ENCODE peak calls at places on chromosomes 2 and 18, in six cellular contexts. A is smooth muscle cell of the brain vasculature, I is PC-3, X is glutamatergic neuron, Z is cardiac fibroblast, Q is neuronal stem cell. R is an unnamed sample.

GRCh38 chr2:152336103-152336853 is 1.3 kb downstream of the FMNL2 start:
- DNase-seq in X (peak), Z (peak), Q (peak), I (peak), A (no peak), R (no peak)

GRCh38 chr2:49714433-49714832 is 560.1 kb upstream of the FSHR start:
- DNase-seq in I (no peak), A (no peak), Q (no peak), X (no peak), Z (no peak), R (no peak)

GRCh38 chr2:133986881-133987793 is 266.7 kb upstream of the MGAT5 start:
- DNase-seq in X (no peak), Z (no peak), I (no peak), A (no peak), Q (no peak), R (no peak)

GRCh38 chr2:23412556-23413155 is 27.7 kb downstream of the KLHL29 start:
- DNase-seq in Q (no peak), A (no peak), I (peak), X (no peak), Z (peak), R (no peak)

GRCh38 chr2:173982918-173983317 is 17.7 kb upstream of the SP3 start:
- DNase-seq in X (no peak), A (peak), Z (peak), I (no peak), Q (no peak), R (no peak)

GRCh38 chr18:70329076-70329475 is 40.2 kb downstream of the SOCS6 start:
- DNase-seq in X (no peak), I (no peak), A (no peak), Q (no peak), Z (peak), R (no peak)

GRCh38 chr2:158745067-158745865 is 49.9 kb upstream of the DAPL1 start:
- DNase-seq in X (peak), Q (peak), I (peak), A (peak), Z (peak), R (no peak)

GRCh38 chr2:42010743-42011298 is 37.0 kb upstream of the PKDCC start:
- DNase-seq in Z (peak), I (peak), A (no peak), Q (no peak), X (no peak), R (no peak)

GRCh38 chr2:120772261-120772660 is 36.6 kb downstream of the GLI2 start:
- DNase-seq in A (peak), Z (no peak), Q (no peak), X (peak), I (no peak), R (no peak)

GRCh38 chr2:240598311-240598911 is 11.9 kb downstream of the CAPN10 start:
- DNase-seq in I (no peak), Q (no peak), A (no peak), Z (no peak), X (peak), R (no peak)

GRCh38 chr2:188984680-188985079 is 10.5 kb downstream of the COL3A1 start:
- DNase-seq in X (no peak), Q (no peak), I (peak), A (no peak), Z (peak), R (no peak)

GRCh38 chr2:25322313-25322712 is 19.4 kb downstream of the DNMT3A start:
- DNase-seq in I (no peak), Z (no peak), X (no peak), A (no peak), Q (no peak), R (no peak)

GRCh38 chr2:140589696-140590095 is 1541.1 kb downstream of the LRP1B start:
- DNase-seq in X (no peak), Z (no peak), Q (no peak), A (no peak), I (no peak), R (no peak)

GRCh38 chr18:24633121-24633520 is 172.7 kb downstream of the HRH4 start:
- DNase-seq in I (no peak), Z (no peak), A (no peak), X (no peak), Q (no peak), R (no peak)

GRCh38 chr2:122414911-122415310 is 659.5 kb downstream of the TSN start:
- DNase-seq in Z (peak), X (no peak), Q (no peak), I (peak), A (no peak), R (no peak)

GRCh38 chr2:230660294-230661060 is 52.2 kb upstream of the CAB39 start:
- DNase-seq in X (no peak), Z (no peak), Q (no peak), I (no peak), A (no peak), R (no peak)

GRCh38 chr2:138421315-138421970 is 80.1 kb upstream of the SPOPL start:
- DNase-seq in Q (no peak), I (peak), Z (peak), X (no peak), A (no peak), R (peak)

GRCh38 chr2:199019898-199020507 is 437.7 kb downstream of the SATB2 start:
- DNase-seq in X (peak), I (peak), Z (peak), A (no peak), Q (peak), R (no peak)

GRCh38 chr2:115303-115702 is 69.0 kb upstream of the FAM110C start:
- DNase-seq in Z (no peak), X (no peak), Q (no peak), I (peak), A (no peak), R (no peak)

GRCh38 chr18:69484699-69485396 is 84.2 kb downstream of the DOK6 start:
- DNase-seq in X (no peak), Z (peak), A (no peak), Q (no peak), I (peak), R (no peak)

GRCh38 chr18:49728542-49728941 is 84.8 kb downstream of the ACAA2 start:
- DNase-seq in Q (no peak), Z (peak), A (no peak), X (peak), I (peak), R (peak)

GRCh38 chr2:239814136-239814916 is 210.8 kb downstream of the NDUFA10 start:
- DNase-seq in Z (no peak), X (peak), I (no peak), Q (no peak), A (no peak), R (no peak)

GRCh38 chr2:158079672-158080071 is 22.0 kb upstream of the UPP2 start:
- DNase-seq in Z (peak), Q (no peak), A (no peak), X (no peak), I (peak), R (no peak)

GRCh38 chr2:195411219-195411687 is 245.8 kb upstream of the SLC39A10 start:
- DNase-seq in A (no peak), Q (no peak), X (no peak), Z (peak), I (peak), R (no peak)

GRCh38 chr18:47168913-47169312 is 7.3 kb downstream of the IER3IP1 start:
- DNase-seq in A (no peak), Z (no peak), Q (no peak), I (no peak), X (no peak), R (no peak)

GRCh38 chr2:23452853-23453420 is 68.0 kb downstream of the KLHL29 start:
- DNase-seq in I (no peak), Z (peak), Q (no peak), A (no peak), X (no peak), R (no peak)

GRCh38 chr2:65477590-65477989 is 45.2 kb upstream of the SPRED2 start:
- DNase-seq in I (no peak), X (no peak), Z (no peak), Q (no peak), A (no peak), R (no peak)

GRCh38 chr2:170713280-170714155 is 1.6 kb upstream of the SP5 start:
- DNase-seq in Z (no peak), I (no peak), A (no peak), Q (no peak), X (no peak), R (no peak)

GRCh38 chr2:101329026-101329425 is 20.5 kb upstream of the RNF149 start:
- DNase-seq in Z (no peak), Q (no peak), A (no peak), X (no peak), I (peak), R (no peak)

GRCh38 chr2:162244559-162245031 is 1.4 kb upstream of the FAP start:
- DNase-seq in Z (peak), X (no peak), Q (no peak), I (peak), A (no peak), R (no peak)

GRCh38 chr2:85427300-85427699 is 8.8 kb downstream of the SH2D6 start:
- DNase-seq in Z (no peak), X (no peak), I (no peak), Q (no peak), A (no peak), R (no peak)

GRCh38 chr2:94873362-94874276 is 2.4 kb downstream of the TEKT4 start:
- DNase-seq in X (peak), Q (no peak), I (no peak), Z (no peak), A (no peak), R (no peak)

GRCh38 chr2:128413014-128413717 is 94.5 kb upstream of the HS6ST1 start:
- DNase-seq in A (no peak), Q (no peak), X (no peak), I (no peak), Z (no peak), R (no peak)

GRCh38 chr2:58019209-58019608 is 27.4 kb upstream of the VRK2 start:
- DNase-seq in Z (no peak), I (peak), X (no peak), A (no peak), Q (no peak), R (no peak)

GRCh38 chr2:51720826-51721225 is 688.9 kb upstream of the NRXN1 start:
- DNase-seq in Z (peak), X (no peak), Q (no peak), A (no peak), I (no peak), R (no peak)

GRCh38 chr18:78873916-78874505 is 105.6 kb upstream of the SALL3 start:
- DNase-seq in Q (no peak), X (no peak), I (peak), A (no peak), Z (no peak), R (no peak)

GRCh38 chr2:232515599-232515998 is 4.6 kb upstream of the PRSS56 start:
- DNase-seq in A (no peak), I (no peak), X (no peak), Q (no peak), Z (no peak), R (no peak)